ENCODE peak calls at places on chromosomes 6 and 20, in eight cellular contexts. R is Daoy, K is HFFc6, G is fibroblast of the aortic adventitia, N is hepatocyte, C is AG10803, M is adipocyte, T is progenitor cell of endocrine pancreas. O is an unnamed sample.

GRCh38 chr6:16674666-16675392 is 86.4 kb downstream of the ATXN1 start:
- DNase-seq in R (no peak), K (peak), G (peak), N (no peak), C (peak), M (peak), T (no peak), O (no peak)

GRCh38 chr6:149212892-149213786 is 104.4 kb upstream of the TAB2 start:
- DNase-seq in R (no peak), K (no peak), G (no peak), N (no peak), C (no peak), M (no peak), T (no peak), O (no peak)

GRCh38 chr6:157667211-157668033 is 155.6 kb upstream of the SNX9 start:
- DNase-seq in R (peak), K (peak), G (peak), N (peak), C (peak), M (peak), T (peak), O (no peak)

GRCh38 chr6:34475167-34476047 is 9.5 kb downstream of the PACSIN1 start:
- DNase-seq in R (no peak), K (peak), G (no peak), N (peak), C (no peak), M (peak), T (no peak), O (no peak)

GRCh38 chr20:8454137-8454712 is 322.2 kb downstream of the PLCB1 start:
- DNase-seq in R (peak), K (peak), G (peak), N (peak), C (peak), M (peak), T (no peak), O (no peak)

GRCh38 chr6:43758617-43759050 is 11.4 kb upstream of the VEGFA start:
- DNase-seq in R (no peak), K (no peak), G (no peak), N (no peak), C (no peak), M (peak), T (peak), O (no peak)

GRCh38 chr6:145534986-145535385 is 200.3 kb downstream of the EPM2A start:
- DNase-seq in R (no peak), K (no peak), G (no peak), N (no peak), C (no peak), M (no peak), T (no peak), O (no peak)

GRCh38 chr20:59314872-59315500 is 14.6 kb downstream of the EDN3 start:
- DNase-seq in R (no peak), K (no peak), G (no peak), N (no peak), C (no peak), M (no peak), T (no peak), O (no peak)

GRCh38 chr20:15058836-15059235 is 721.4 kb upstream of the FLRT3 start:
- DNase-seq in R (no peak), K (no peak), G (no peak), N (no peak), C (no peak), M (no peak), T (no peak), O (no peak)

GRCh38 chr6:25903467-25904099 is 26.9 kb downstream of the SLC17A2 start:
- DNase-seq in R (no peak), K (no peak), G (no peak), N (no peak), C (no peak), M (no peak), T (no peak), O (no peak)

GRCh38 chr20:36384022-36384619 is 78.0 kb downstream of the DLGAP4 start:
- DNase-seq in R (peak), K (peak), G (peak), N (peak), C (peak), M (peak), T (peak), O (no peak)

GRCh38 chr6:157224178-157224956 is 99.0 kb downstream of the TMEM242 start:
- DNase-seq in R (no peak), K (no peak), G (no peak), N (no peak), C (no peak), M (no peak), T (no peak), O (no peak)

GRCh38 chr20:3901028-3901746 is 12.0 kb downstream of the PANK2 start:
- DNase-seq in R (no peak), K (no peak), G (peak), N (no peak), C (no peak), M (peak), T (no peak), O (no peak)

GRCh38 chr6:26388014-26388413 is 5.1 kb downstream of the BTN2A2 start:
- DNase-seq in R (peak), K (no peak), G (no peak), N (peak), C (no peak), M (no peak), T (no peak), O (no peak)

GRCh38 chr6:161417712-161418457 is 144.0 kb upstream of the AGPAT4 start:
- DNase-seq in R (peak), K (no peak), G (peak), N (peak), C (peak), M (peak), T (no peak), O (peak)

GRCh38 chr6:22363166-22363965 is 66.5 kb upstream of the PRL start:
- DNase-seq in R (no peak), K (no peak), G (peak), N (no peak), C (no peak), M (peak), T (no peak), O (no peak)

GRCh38 chr6:142132625-142133024 is at the start of gene GJE1:
- DNase-seq in R (no peak), K (no peak), G (no peak), N (no peak), C (no peak), M (no peak), T (no peak), O (no peak)

GRCh38 chr6:44564906-44565524 is 177.5 kb downstream of the CDC5L start:
- DNase-seq in R (no peak), K (no peak), G (no peak), N (no peak), C (no peak), M (no peak), T (no peak), O (no peak)

GRCh38 chr6:105184921-105185320 is 5.1 kb upstream of the POPDC3 start:
- DNase-seq in R (peak), K (peak), G (peak), N (no peak), C (peak), M (peak), T (no peak), O (no peak)

GRCh38 chr20:57346477-57346876 is 4.6 kb upstream of the RAE1 start:
- DNase-seq in R (peak), K (peak), G (peak), N (peak), C (peak), M (peak), T (peak), O (no peak)

GRCh38 chr6:41239467-41240159 is 11.5 kb downstream of the TREML4 start:
- DNase-seq in R (no peak), K (no peak), G (no peak), N (no peak), C (no peak), M (no peak), T (no peak), O (no peak)

GRCh38 chr6:156988276-156989158 is 211.3 kb downstream of the ARID1B start:
- DNase-seq in R (peak), K (no peak), G (no peak), N (peak), C (no peak), M (no peak), T (no peak), O (no peak)